ENCODE peak calls at places on chromosomes 3 and 15, in four cellular contexts. N, Q, K and A are unnamed samples.
A peak's percentile ranks its signal among the peaks of the same experiment; 100 is the strongest.

GRCh38 chr3:37779289-37780152 is 82.2 kb upstream of the CTDSPL start:
- DNase-seq in N (peak; percentile 88), Q (no peak), K (no peak), A (peak; percentile 72)

GRCh38 chr15:87477759-87478687 is 778.5 kb downstream of the NTRK3 start:
- DNase-seq in N (peak; percentile 89), Q (peak; percentile 65), K (no peak), A (no peak)

GRCh38 chr3:14625443-14625842 is 26.1 kb upstream of the CCDC174 start:
- DNase-seq in N (no peak), Q (no peak), K (no peak), A (no peak)

GRCh38 chr3:190432216-190432615 is 17.5 kb downstream of the TMEM207 start:
- DNase-seq in N (no peak), Q (no peak), K (no peak), A (no peak)

GRCh38 chr3:39088889-39089288 is 18.5 kb downstream of the GORASP1 start:
- DNase-seq in N (no peak), Q (no peak), K (no peak), A (no peak)

GRCh38 chr15:84605225-84605882 is 4.5 kb downstream of the ZSCAN2 start:
- DNase-seq in N (no peak), Q (no peak), K (no peak), A (peak; percentile 25)

GRCh38 chr3:13028010-13028821 is 45.0 kb downstream of the IQSEC1 start:
- DNase-seq in N (no peak), Q (no peak), K (no peak), A (peak; percentile 30)

GRCh38 chr3:179020112-179020511 is 51.5 kb downstream of the ZMAT3 start:
- DNase-seq in N (no peak), Q (no peak), K (no peak), A (no peak)

GRCh38 chr3:14602006-14602803 is 49.4 kb upstream of the CCDC174 start:
- DNase-seq in N (no peak), Q (no peak), K (no peak), A (no peak)

GRCh38 chr3:150547045-150547753 is 612 bp downstream of the EIF2A start:
- DNase-seq in N (peak; percentile 25), Q (no peak), K (no peak), A (no peak)

GRCh38 chr15:80160570-80161156 is 7.9 kb downstream of the FAH start:
- DNase-seq in N (peak; percentile 85), Q (no peak), K (no peak), A (peak; percentile 75)

GRCh38 chr15:63030101-63030528 is 12.4 kb upstream of the TPM1 start:
- DNase-seq in N (no peak), Q (no peak), K (no peak), A (no peak)

GRCh38 chr15:64452988-64453688 is 7.2 kb upstream of the ZNF609 start:
- DNase-seq in N (peak; percentile 41), Q (peak; percentile 60), K (peak; percentile 63), A (no peak)

GRCh38 chr15:84736375-84736774 is 12.0 kb upstream of the ZNF592 start:
- DNase-seq in N (no peak), Q (no peak), K (no peak), A (peak; percentile 95)

GRCh38 chr3:7520059-7520458 is 659.1 kb downstream of the GRM7 start:
- DNase-seq in N (no peak), Q (no peak), K (no peak), A (no peak)

GRCh38 chr3:126613481-126614187 is 41.3 kb downstream of the TXNRD3 start:
- DNase-seq in N (no peak), Q (no peak), K (no peak), A (no peak)
- H3K4me3 ChIP-seq in N (no peak overlapping the region), Q (no peak overlapping the region), K (no peak overlapping the region), A (no peak overlapping the region)

GRCh38 chr3:114623420-114624046 is 329.7 kb downstream of the TIGIT start:
- DNase-seq in N (no peak), Q (no peak), K (no peak), A (no peak)

GRCh38 chr3:114626751-114627150 is 332.9 kb downstream of the TIGIT start:
- DNase-seq in N (peak; percentile 39), Q (no peak), K (no peak), A (no peak)

GRCh38 chr3:114624047-114624445 is 330.2 kb downstream of the TIGIT start:
- DNase-seq in N (peak; percentile 76), Q (no peak), K (peak; percentile 54), A (no peak)

GRCh38 chr3:114622001-114622400 is 328.2 kb downstream of the TIGIT start:
- DNase-seq in N (no peak), Q (no peak), K (no peak), A (no peak)

DNA sequence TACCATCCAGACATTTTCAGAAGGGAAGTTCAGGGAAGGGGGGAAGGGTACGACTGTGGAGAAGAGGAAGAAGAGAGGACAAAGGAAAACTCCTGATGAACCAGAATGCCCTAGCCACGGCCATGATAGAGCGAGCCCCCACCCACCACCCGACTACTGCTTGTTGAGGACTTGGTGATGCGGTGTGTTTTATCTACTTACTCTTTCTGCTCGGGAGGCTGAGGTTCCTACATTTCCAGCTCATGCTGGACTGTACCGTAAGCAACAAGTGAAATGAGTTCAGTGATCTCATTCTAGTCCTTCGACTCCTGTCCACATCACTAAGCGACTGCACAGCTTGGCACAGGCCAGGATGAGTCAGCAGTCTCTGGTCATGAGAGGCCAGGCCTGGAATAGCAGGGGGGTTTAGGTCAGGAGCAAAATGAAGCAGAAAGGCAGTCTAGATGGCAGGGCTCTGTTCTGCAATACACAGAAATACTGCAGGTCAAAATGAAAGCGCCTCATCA is 330.9 kb downstream of the TIGIT start:
- DNase-seq in N (peak; percentile 98), Q (peak; percentile 92), K (peak; percentile 91), A (no peak)
- H3K4me3 ChIP-seq in N (peak overlapping the region; percentile 57), Q (peak overlapping the region; percentile 62), K (peak overlapping the region; percentile 34), A (no peak overlapping the region)

DNA sequence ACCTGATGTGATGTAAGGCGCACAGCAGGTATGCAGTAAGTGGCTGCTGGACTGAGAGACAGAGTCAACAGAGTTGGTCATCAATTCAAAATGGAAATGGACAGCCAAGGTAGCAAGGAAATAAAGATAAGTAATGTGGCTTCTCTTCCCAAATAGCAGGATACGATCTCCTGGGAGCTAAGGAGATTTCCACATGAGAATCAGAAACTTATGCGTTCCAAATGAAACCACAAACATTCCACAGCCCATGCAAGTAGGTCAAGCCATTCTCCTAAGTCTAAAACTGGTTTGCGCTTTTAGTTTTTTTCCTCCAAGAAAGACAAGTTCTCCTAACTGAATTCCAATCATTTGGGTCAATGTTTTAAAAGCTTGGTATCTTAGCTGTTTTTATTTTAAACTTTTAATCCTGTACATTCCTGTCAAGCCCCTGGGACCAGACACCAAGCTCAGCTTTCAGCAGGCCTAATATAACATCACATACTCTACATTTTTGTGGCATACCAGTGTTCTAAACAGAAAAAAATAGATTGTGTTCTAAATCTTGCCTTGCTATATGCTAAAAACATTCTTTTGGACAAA is 73.7 kb upstream of the TSPAN3 start:
- DNase-seq in N (peak; percentile 96), Q (no peak), K (no peak), A (no peak)
- H3K4me3 ChIP-seq in N (no peak overlapping the region), Q (no peak overlapping the region), K (no peak overlapping the region), A (no peak overlapping the region)

GRCh38 chr3:45965281-45966052 is 22.2 kb downstream of the CXCR6 start:
- DNase-seq in N (no peak), Q (no peak), K (no peak), A (no peak)
- H3K4me3 ChIP-seq in N (no peak overlapping the region), Q (no peak overlapping the region), K (no peak overlapping the region), A (no peak overlapping the region)

GRCh38 chr3:51941798-51942602 is at the start of the genes PARP3 and RRP9:
- DNase-seq in N (peak; percentile 100), Q (peak; percentile 100), K (peak; percentile 100), A (peak; percentile 100)

GRCh38 chr3:51942603-51943450 is 664 bp downstream of the PARP3 start:
- DNase-seq in N (peak; percentile 24), Q (no peak), K (no peak), A (peak; percentile 48)

GRCh38 chr3:51945031-51945840 is 3.1 kb downstream of the PARP3 start:
- DNase-seq in N (no peak), Q (no peak), K (no peak), A (no peak)

GRCh38 chr3:51944541-51945021 is 2.4 kb downstream of the PARP3 start:
- DNase-seq in N (no peak), Q (no peak), K (no peak), A (no peak)

GRCh38 chr3:51943451-51944391 is 1.6 kb downstream of the PARP3 start:
- DNase-seq in N (no peak), Q (no peak), K (no peak), A (no peak)
- H3K4me3 ChIP-seq in N (no peak overlapping the region), Q (peak overlapping the region; percentile 83), K (no peak overlapping the region), A (no peak overlapping the region)

GRCh38 chr15:67166280-67167009 is 88.0 kb downstream of the AAGAB start:
- DNase-seq in N (no peak), Q (no peak), K (no peak), A (no peak)
- H3K4me3 ChIP-seq in N (no peak overlapping the region), Q (no peak overlapping the region), K (no peak overlapping the region), A (no peak overlapping the region)

DNA sequence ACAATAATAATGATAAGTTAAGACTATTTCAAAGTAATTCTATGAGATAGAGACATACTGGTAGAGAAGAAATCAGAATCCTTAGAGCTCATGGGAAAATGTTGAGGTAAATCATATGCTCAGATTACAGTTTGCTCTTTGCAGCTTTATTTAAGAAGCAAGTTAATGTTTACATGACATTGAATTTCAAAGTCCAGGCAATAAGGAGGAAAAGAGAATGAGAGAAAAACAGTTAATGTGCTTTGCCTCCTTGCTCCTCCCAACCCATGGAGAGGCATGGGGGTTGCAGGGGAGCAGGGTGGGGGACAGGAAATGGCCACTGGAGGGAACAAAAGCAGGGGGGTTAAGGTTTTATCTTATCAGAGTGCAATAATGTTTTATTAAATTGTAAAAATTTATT is 42.2 kb upstream of the ZBTB38 start:
- DNase-seq in N (no peak), Q (no peak), K (no peak), A (no peak)
- H3K4me3 ChIP-seq in N (no peak overlapping the region), Q (no peak overlapping the region), K (no peak overlapping the region), A (no peak overlapping the region)

GRCh38 chr3:185279582-185280138 is 25.8 kb upstream of the EHHADH start:
- DNase-seq in N (no peak), Q (no peak), K (no peak), A (no peak)

GRCh38 chr3:185280572-185281365 is 26.9 kb upstream of the EHHADH start:
- DNase-seq in N (peak; percentile 60), Q (no peak), K (no peak), A (peak; percentile 63)

GRCh38 chr3:185283374-185283935 is 29.6 kb upstream of the EHHADH start:
- DNase-seq in N (peak; percentile 7), Q (no peak), K (no peak), A (no peak)

GRCh38 chr3:185282696-185283373 is 29.0 kb upstream of the EHHADH start:
- DNase-seq in N (peak; percentile 93), Q (peak; percentile 99), K (peak; percentile 98), A (peak; percentile 97)
- H3K4me3 ChIP-seq in N (peak overlapping the region; percentile 97), Q (peak overlapping the region; percentile 89), K (peak overlapping the region; percentile 44), A (peak overlapping the region; percentile 73)